ENCODE peak calls at places on chromosomes 4 and X, in six cellular contexts. L, U, B, E, Z and G are unnamed samples.

GRCh38 chr4:55291227-55291629 is 54.8 kb upstream of the SRD5A3 start:
- DNase-seq in L (no peak), U (no peak), B (no peak), E (no peak), Z (no peak), G (no peak)

GRCh38 chrX:97529801-97530200 is 646.1 kb downstream of the RPA4 start:
- DNase-seq in L (no peak), U (no peak), B (no peak), E (no peak), Z (no peak), G (no peak)

GRCh38 chr4:94408549-94409374 is 43.0 kb upstream of the PDLIM5 start:
- DNase-seq in L (no peak), U (peak; percentile 36), B (no peak), E (peak; percentile 46), Z (no peak), G (no peak)

GRCh38 chrX:129833153-129834004 is 10.3 kb downstream of the ZDHHC9 start:
- DNase-seq in L (no peak), U (no peak), B (no peak), E (no peak), Z (no peak), G (no peak)

GRCh38 chr4:83255584-83255983 is 29.0 kb downstream of the COQ2 start:
- DNase-seq in L (no peak), U (no peak), B (peak; percentile 70), E (no peak), Z (no peak), G (no peak)

GRCh38 chr4:3372264-3372932 is 69.4 kb upstream of the HGFAC start:
- DNase-seq in L (no peak), U (no peak), B (no peak), E (no peak), Z (no peak), G (no peak)

GRCh38 chr4:40289366-40290188 is 45.6 kb upstream of the CHRNA9 start:
- DNase-seq in L (no peak), U (peak; percentile 65), B (no peak), E (no peak), Z (no peak), G (no peak)

GRCh38 chrX:22093550-22093949 is 61.4 kb downstream of the PHEX start:
- DNase-seq in L (no peak), U (no peak), B (no peak), E (no peak), Z (no peak), G (no peak)

GRCh38 chrX:110301194-110301593 is 16.7 kb downstream of the AMMECR1 start:
- DNase-seq in L (no peak), U (no peak), B (no peak), E (no peak), Z (no peak), G (no peak)

GRCh38 chrX:12138366-12139313 is at the start of gene FRMPD4:
- DNase-seq in L (no peak), U (no peak), B (no peak), E (no peak), Z (peak; percentile 57), G (peak; percentile 56)

GRCh38 chr4:176150704-176151103 is 44.7 kb downstream of the SPATA4 start:
- DNase-seq in L (no peak), U (no peak), B (no peak), E (no peak), Z (no peak), G (no peak)

GRCh38 chr4:42296196-42296595 is 101.1 kb upstream of the SHISA3 start:
- DNase-seq in L (no peak), U (no peak), B (no peak), E (no peak), Z (no peak), G (no peak)

GRCh38 chr4:5750052-5750950 is 39.3 kb downstream of the EVC start:
- DNase-seq in L (no peak), U (peak; percentile 11), B (no peak), E (no peak), Z (peak; percentile 24), G (no peak)
- TF ChIP-seq ATF3 in L (no peak), U (no peak), B (no peak), E (no peak), Z (no peak), G (no peak)

GRCh38 chr4:10079951-10080873 is 36.4 kb downstream of the WDR1 start:
- DNase-seq in L (no peak), U (no peak), B (no peak), E (no peak), Z (no peak), G (peak; percentile 0)
- TF ChIP-seq ATF3 in L (no peak), U (no peak), B (no peak), E (no peak), Z (no peak), G (no peak)

GRCh38 chrX:71282514-71283408 is 674 bp upstream of the NONO start:
- DNase-seq in L (no peak), U (no peak), B (peak; percentile 4), E (peak; percentile 29), Z (peak; percentile 64), G (no peak)
- TF ChIP-seq ATF3 in L (no peak), U (peak; percentile 22), B (no peak), E (no peak), Z (no peak), G (no peak)

GRCh38 chrX:71067079-71067478 is 1.1 kb downstream of the SNX12 start:
- DNase-seq in L (no peak), U (no peak), B (no peak), E (no peak), Z (no peak), G (no peak)
- TF ChIP-seq ATF3 in L (no peak), U (no peak), B (no peak), E (no peak), Z (no peak), G (no peak)

GRCh38 chr4:138279286-138279685 is 37.1 kb upstream of the SLC7A11 start:
- DNase-seq in L (no peak), U (no peak), B (no peak), E (no peak), Z (no peak), G (no peak)

GRCh38 chr4:138275216-138275615 is 33.1 kb upstream of the SLC7A11 start:
- DNase-seq in L (no peak), U (no peak), B (no peak), E (no peak), Z (no peak), G (no peak)

GRCh38 chr4:138275946-138276621 is 33.9 kb upstream of the SLC7A11 start:
- DNase-seq in L (no peak), U (no peak), B (no peak), E (no peak), Z (no peak), G (no peak)
- TF ChIP-seq ATF3 in L (no peak), U (no peak), B (no peak), E (no peak), Z (no peak), G (no peak)

GRCh38 chrX:72479324-72480274 is 93.0 kb downstream of the HDAC8 start:
- DNase-seq in L (no peak), U (no peak), B (no peak), E (peak; percentile 18), Z (no peak), G (no peak)

GRCh38 chrX:72475952-72476668 is 96.5 kb downstream of the HDAC8 start:
- DNase-seq in L (no peak), U (no peak), B (no peak), E (no peak), Z (no peak), G (no peak)

GRCh38 chrX:72478351-72478750 is 94.3 kb downstream of the HDAC8 start:
- DNase-seq in L (no peak), U (no peak), B (no peak), E (no peak), Z (no peak), G (no peak)

GRCh38 chrX:72478853-72479252 is 93.8 kb downstream of the HDAC8 start:
- DNase-seq in L (no peak), U (no peak), B (no peak), E (peak; percentile 72), Z (no peak), G (no peak)

DNA sequence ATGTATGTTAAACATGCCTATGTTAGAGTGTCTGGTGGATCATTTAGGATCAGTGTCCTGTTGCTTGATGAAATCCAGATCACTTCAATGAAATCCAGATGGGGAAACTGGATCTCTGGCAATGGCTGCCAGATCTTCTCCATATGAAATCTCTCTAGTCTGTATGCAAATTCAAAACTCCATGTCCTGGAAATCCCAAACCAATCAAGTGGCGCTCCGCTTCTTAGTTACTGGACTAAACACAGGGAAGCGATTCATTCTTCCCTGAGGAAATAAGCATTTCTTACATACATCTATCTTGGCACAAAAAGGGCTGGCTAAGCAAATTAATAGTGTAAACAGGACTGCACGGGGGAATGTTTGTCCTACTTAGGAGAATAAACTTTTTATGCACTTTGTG is 94.9 kb downstream of the HDAC8 start:
- DNase-seq in L (no peak), U (no peak), B (no peak), E (no peak), Z (no peak), G (no peak)
- TF ChIP-seq ATF3 in L (no peak), U (no peak), B (no peak), E (no peak), Z (no peak), G (no peak)

GRCh38 chrX:50111762-50112161 is 89.0 kb downstream of the AKAP4 start:
- DNase-seq in L (no peak), U (no peak), B (no peak), E (no peak), Z (no peak), G (no peak)
- TF ChIP-seq ATF3 in L (no peak), U (no peak), B (no peak), E (no peak), Z (no peak), G (no peak)

GRCh38 chrX:1401611-1402430 is 9.9 kb upstream of the SLC25A6 start:
- DNase-seq in L (no peak), U (no peak), B (no peak), E (no peak), Z (no peak), G (no peak)
- TF ChIP-seq ATF3 in L (no peak), U (no peak), B (no peak), E (no peak), Z (no peak), G (no peak)

GRCh38 chrX:107672955-107673378 is 44.7 kb downstream of the PRPS1 start:
- DNase-seq in L (no peak), U (peak; percentile 80), B (peak; percentile 63), E (peak; percentile 28), Z (peak; percentile 56), G (peak; percentile 54)
- TF ChIP-seq ATF3 in L (no peak), U (no peak), B (no peak), E (no peak), Z (no peak), G (no peak)